ENCODE peak calls at places on chromosomes 7 and 10, in ten cellular contexts. N is fibroblast of the conjunctiva; F is T-helper 1 cell; X is SW480; E is T-cell; H is type B pancreatic cell; B is NCI-H446 treated with DMSO at 0.1 percent for 48 hours; O is activated CD4-positive, alpha-beta T cell treated with anti-CD3 and anti-CD28 coated beads, Interleukin-2, amount 50 U/mL, for 24 hours; Y is non-pigmented ciliary epithelial cell; S is OCI-M1. G is an unnamed sample.

GRCh38 chr10:130234171-130234965 is 98.2 kb downstream of the GLRX3 start:
- DNase-seq in N (no peak), F (no peak), X (no peak), E (no peak), H (no peak), B (no peak), O (no peak), Y (no peak), S (no peak), G (no peak)

GRCh38 chr7:105261689-105262088 is 127.0 kb downstream of the SRPK2 start:
- DNase-seq in N (no peak), F (no peak), X (peak), E (no peak), H (no peak), B (no peak), O (no peak), Y (no peak), S (no peak), G (no peak)

GRCh38 chr10:57955076-57955475 is 312.6 kb downstream of the IPMK start:
- DNase-seq in N (no peak), F (no peak), X (no peak), E (no peak), H (no peak), B (no peak), O (no peak), Y (no peak), S (no peak), G (no peak)

GRCh38 chr10:129525408-129525807 is 58.4 kb downstream of the MGMT start:
- DNase-seq in N (peak), F (no peak), X (no peak), E (no peak), H (no peak), B (no peak), O (no peak), Y (peak), S (no peak), G (peak)

GRCh38 chr10:27745380-27745718 is 270 bp downstream of the MKX start:
- DNase-seq in N (no peak), F (no peak), X (no peak), E (no peak), H (no peak), B (no peak), O (peak), Y (no peak), S (no peak), G (no peak)

GRCh38 chr10:114868801-114869200 is 47.2 kb downstream of the FHIP2A start:
- DNase-seq in N (peak), F (no peak), X (no peak), E (no peak), H (no peak), B (no peak), O (no peak), Y (no peak), S (peak), G (no peak)

GRCh38 chr10:97163646-97164535 is 21.9 kb downstream of the SLIT1 start:
- DNase-seq in N (no peak), F (no peak), X (no peak), E (no peak), H (no peak), B (no peak), O (no peak), Y (no peak), S (no peak), G (no peak)

GRCh38 chr7:155362380-155363145 is 64.9 kb downstream of the INSIG1 start:
- DNase-seq in N (no peak), F (no peak), X (no peak), E (no peak), H (no peak), B (no peak), O (no peak), Y (no peak), S (no peak), G (no peak)

GRCh38 chr10:124602646-124603365 is 141.2 kb downstream of the LHPP start:
- DNase-seq in N (no peak), F (no peak), X (no peak), E (no peak), H (no peak), B (no peak), O (no peak), Y (no peak), S (no peak), G (no peak)

GRCh38 chr10:48478980-48479811 is 125.7 kb downstream of the ARHGAP22 start:
- DNase-seq in N (no peak), F (no peak), X (no peak), E (no peak), H (peak), B (no peak), O (no peak), Y (no peak), S (no peak), G (no peak)

GRCh38 chr7:151993977-151994676 is 31.3 kb upstream of the GALNT11 start:
- DNase-seq in N (no peak), F (no peak), X (peak), E (no peak), H (no peak), B (no peak), O (no peak), Y (no peak), S (no peak), G (no peak)

GRCh38 chr7:35362341-35362740 is 108.4 kb upstream of the TBX20 start:
- DNase-seq in N (no peak), F (no peak), X (no peak), E (no peak), H (no peak), B (no peak), O (no peak), Y (no peak), S (no peak), G (no peak)

GRCh38 chr7:146090023-146090645 is 26.5 kb upstream of the CNTNAP2 start:
- DNase-seq in N (peak), F (no peak), X (peak), E (no peak), H (no peak), B (peak), O (no peak), Y (peak), S (peak), G (no peak)

GRCh38 chr7:115782716-115783460 is 247.7 kb downstream of the TFEC start:
- DNase-seq in N (peak), F (no peak), X (no peak), E (no peak), H (no peak), B (peak), O (no peak), Y (no peak), S (peak), G (no peak)

GRCh38 chr10:45339896-45340295 is 24.5 kb upstream of the OR13A1 start:
- DNase-seq in N (no peak), F (no peak), X (no peak), E (no peak), H (no peak), B (no peak), O (no peak), Y (no peak), S (no peak), G (no peak)

GRCh38 chr7:73612598-73613269 is 11.6 kb downstream of the MLXIPL start:
- DNase-seq in N (no peak), F (no peak), X (peak), E (no peak), H (no peak), B (no peak), O (no peak), Y (no peak), S (peak), G (no peak)

GRCh38 chr7:408651-409343 is 110.8 kb downstream of the PDGFA start:
- DNase-seq in N (no peak), F (no peak), X (no peak), E (no peak), H (no peak), B (no peak), O (no peak), Y (no peak), S (no peak), G (no peak)

GRCh38 chr10:132528064-132528800 is 9.4 kb upstream of the INPP5A start:
- DNase-seq in N (peak), F (no peak), X (no peak), E (no peak), H (no peak), B (no peak), O (no peak), Y (no peak), S (no peak), G (no peak)